ENCODE peak calls at places on chromosomes 7 and 10, in seven cellular contexts. J is transverse colon, Y is heart left ventricle, E is K562, O is HCT116, R is HL-60, C is esophagus squamous epithelium. N is an unnamed sample.

GRCh38 chr10:124341768-124342135 is 77.0 kb downstream of the OAT start:
- DNase-seq in J (no peak), Y (no peak), E (peak; percentile 15), O (no peak), R (peak; percentile 22), C (no peak), N (no peak)

GRCh38 chr10:34808789-34809745 is 6.0 kb downstream of the PARD3 start:
- DNase-seq in J (no peak), Y (no peak), E (no peak), O (no peak), R (no peak), C (no peak), N (no peak)

GRCh38 chr10:69869291-69869841 is 67.7 kb downstream of the COL13A1 start:
- DNase-seq in J (peak; percentile 79), Y (no peak), E (no peak), O (peak; percentile 56), R (no peak), C (no peak), N (no peak)

GRCh38 chr7:30179016-30179436 is 44.2 kb downstream of the MTURN start:
- DNase-seq in J (no peak), Y (no peak), E (no peak), O (no peak), R (no peak), C (no peak), N (no peak)

GRCh38 chr10:101214446-101215396 is 14.5 kb downstream of the LBX1 start:
- DNase-seq in J (peak; percentile 61), Y (peak; percentile 55), E (peak; percentile 73), O (peak; percentile 66), R (peak; percentile 38), C (no peak), N (no peak)

GRCh38 chr10:30463944-30464451 is 30.0 kb downstream of the MAP3K8 start:
- DNase-seq in J (no peak), Y (no peak), E (no peak), O (peak; percentile 31), R (no peak), C (no peak), N (no peak)

GRCh38 chr7:107152011-107152410 is 16.8 kb upstream of the HBP1 start:
- DNase-seq in J (no peak), Y (no peak), E (no peak), O (no peak), R (no peak), C (no peak), N (no peak)

GRCh38 chr7:45075871-45076796 is 12.6 kb downstream of the NACAD start:
- DNase-seq in J (no peak), Y (no peak), E (no peak), O (no peak), R (no peak), C (no peak), N (no peak)

GRCh38 chr10:38147686-38148085 is 53.5 kb downstream of the ZNF37A start:
- DNase-seq in J (no peak), Y (no peak), E (no peak), O (no peak), R (no peak), C (no peak), N (no peak)

GRCh38 chr7:36261019-36261754 is 108.1 kb downstream of the EEPD1 start:
- DNase-seq in J (no peak), Y (no peak), E (no peak), O (no peak), R (no peak), C (no peak), N (no peak)

GRCh38 chr7:25636168-25636567 is 407.9 kb upstream of the NPVF start:
- DNase-seq in J (no peak), Y (no peak), E (no peak), O (no peak), R (no peak), C (no peak), N (no peak)

GRCh38 chr7:12646139-12646538 is 41.3 kb upstream of the ARL4A start:
- DNase-seq in J (no peak), Y (no peak), E (peak; percentile 38), O (no peak), R (no peak), C (no peak), N (no peak)

GRCh38 chr10:97760461-97761257 is 11.1 kb downstream of the SFRP5 start:
- DNase-seq in J (no peak), Y (no peak), E (no peak), O (no peak), R (no peak), C (no peak), N (no peak)

GRCh38 chr7:55109384-55110167 is 90.8 kb downstream of the EGFR start:
- DNase-seq in J (no peak), Y (no peak), E (no peak), O (peak; percentile 88), R (no peak), C (no peak), N (no peak)

GRCh38 chr7:113100091-113100723 is 13.6 kb upstream of the GPR85 start:
- DNase-seq in J (no peak), Y (peak; percentile 77), E (peak; percentile 87), O (no peak), R (no peak), C (no peak), N (no peak)

GRCh38 chr10:36053271-36053670 is 411.2 kb upstream of the FZD8 start:
- DNase-seq in J (no peak), Y (no peak), E (no peak), O (no peak), R (no peak), C (no peak), N (no peak)

GRCh38 chr10:36048780-36049179 is 406.7 kb upstream of the FZD8 start:
- DNase-seq in J (no peak), Y (no peak), E (no peak), O (no peak), R (no peak), C (no peak), N (no peak)

GRCh38 chr10:36048236-36048635 is 406.1 kb upstream of the FZD8 start:
- DNase-seq in J (no peak), Y (no peak), E (no peak), O (no peak), R (no peak), C (no peak), N (no peak)
- H3K27me3 ChIP-seq in J (no peaks in the 10 kb centered on the region), Y (no peaks in the 10 kb centered on the region), E (no peaks in the 10 kb centered on the region), O (no peaks in the 10 kb centered on the region), R (no peaks in the 10 kb centered on the region), C (no peaks in the 10 kb centered on the region), N (no peaks in the 10 kb centered on the region)

DNA sequence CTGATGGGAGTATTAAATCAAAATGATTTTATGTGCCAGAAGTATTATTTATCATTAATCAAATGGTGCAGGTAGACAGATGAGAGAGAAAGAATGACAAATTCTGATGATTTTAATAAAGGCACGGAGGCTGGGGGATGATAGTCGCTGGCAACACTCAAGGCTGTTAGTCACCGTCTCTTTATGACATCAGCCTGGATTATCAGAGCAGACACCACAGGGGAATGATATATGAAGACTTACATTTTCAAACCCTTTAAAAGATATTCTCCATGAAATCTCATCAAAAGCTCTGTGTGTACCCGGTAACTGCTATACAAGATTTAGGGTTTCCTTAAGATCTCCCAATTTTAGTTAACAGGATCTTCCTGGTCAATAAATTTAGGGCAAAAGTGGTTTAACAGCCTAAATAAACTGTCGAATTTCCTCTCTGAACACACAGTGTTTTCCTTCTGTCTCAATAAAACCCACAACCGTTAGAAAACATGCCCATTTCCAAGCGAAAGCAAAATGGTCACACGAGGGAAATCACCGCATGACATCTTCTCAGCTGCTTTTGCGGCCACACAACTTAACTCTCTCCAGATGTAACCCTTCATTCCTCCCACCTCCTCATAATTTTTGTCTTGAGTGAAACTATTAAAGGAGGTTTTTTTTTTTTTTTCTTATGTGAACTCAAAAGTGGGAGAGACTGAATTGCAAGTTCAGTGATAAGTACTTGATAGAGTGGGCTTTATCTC is 133.2 kb upstream of the FAM171A1 start:
- DNase-seq in J (no peak), Y (no peak), E (peak; percentile 20), O (no peak), R (no peak), C (no peak), N (no peak)
- H3K27me3 ChIP-seq in J (peaks cover 3% of the 10 kb centered on the region), Y (no peaks in the 10 kb centered on the region), E (no peaks in the 10 kb centered on the region), O (peaks cover 51% of the 10 kb centered on the region), R (no peaks in the 10 kb centered on the region), C (no peaks in the 10 kb centered on the region), N (no peaks in the 10 kb centered on the region)

GRCh38 chr10:103498936-103499638 is 5.6 kb downstream of the NEURL1 start:
- DNase-seq in J (no peak), Y (no peak), E (no peak), O (no peak), R (no peak), C (no peak), N (no peak)
- H3K27me3 ChIP-seq in J (peaks cover 32% of the 10 kb centered on the region), Y (peaks cover 5% of the 10 kb centered on the region), E (peaks cover 51% of the 10 kb centered on the region), O (no peaks in the 10 kb centered on the region), R (peaks cover 29% of the 10 kb centered on the region), C (no peaks in the 10 kb centered on the region), N (peaks cover 12% of the 10 kb centered on the region)

DNA sequence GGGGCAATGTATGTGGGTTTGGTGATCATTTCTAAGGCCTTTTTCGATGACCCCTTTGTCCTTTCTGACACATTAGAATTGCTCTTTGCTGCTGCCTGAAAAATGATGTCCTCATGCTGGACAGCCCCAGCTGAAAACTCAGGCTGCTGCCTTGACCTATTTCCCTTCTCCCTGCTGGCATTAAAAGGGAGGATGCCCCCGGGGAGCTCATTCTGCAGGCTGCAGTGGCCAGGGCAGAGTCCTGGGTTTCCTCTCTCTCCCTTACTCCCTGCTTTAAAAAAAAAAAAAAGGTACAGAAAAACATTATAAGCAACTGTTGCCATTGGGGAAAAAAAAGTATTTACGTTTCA is 35.4 kb downstream of the LRRC4 start:
- DNase-seq in J (no peak), Y (no peak), E (no peak), O (no peak), R (no peak), C (no peak), N (no peak)
- H3K27me3 ChIP-seq in J (no peaks in the 10 kb centered on the region), Y (no peaks in the 10 kb centered on the region), E (no peaks in the 10 kb centered on the region), O (no peaks in the 10 kb centered on the region), R (no peaks in the 10 kb centered on the region), C (no peaks in the 10 kb centered on the region), N (no peaks in the 10 kb centered on the region)

GRCh38 chr7:155811560-155811894 is 736 bp downstream of the SHH start:
- DNase-seq in J (peak; percentile 55), Y (no peak), E (no peak), O (no peak), R (no peak), C (no peak), N (no peak)

GRCh38 chr7:155809332-155809946 is 2.8 kb downstream of the SHH start:
- DNase-seq in J (no peak), Y (no peak), E (no peak), O (no peak), R (no peak), C (no peak), N (no peak)

GRCh38 chr7:155809947-155810606 is 2.2 kb downstream of the SHH start:
- DNase-seq in J (no peak), Y (no peak), E (no peak), O (no peak), R (no peak), C (no peak), N (no peak)

GRCh38 chr7:155811895-155812761 is at the start of gene SHH:
- DNase-seq in J (no peak), Y (no peak), E (no peak), O (no peak), R (no peak), C (no peak), N (no peak)

GRCh38 chr7:155810607-155811559 is 1.4 kb downstream of the SHH start:
- DNase-seq in J (no peak), Y (no peak), E (no peak), O (no peak), R (no peak), C (no peak), N (no peak)
- H3K27me3 ChIP-seq in J (peaks cover 100% of the 10 kb centered on the region), Y (peaks cover 87% of the 10 kb centered on the region), E (peaks cover 84% of the 10 kb centered on the region), O (peaks cover 5% of the 10 kb centered on the region), R (peaks cover 75% of the 10 kb centered on the region), C (peaks cover 25% of the 10 kb centered on the region), N (peaks cover 78% of the 10 kb centered on the region)

GRCh38 chr10:1473874-1474273 is 263.5 kb downstream of the ADARB2 start:
- DNase-seq in J (no peak), Y (no peak), E (no peak), O (no peak), R (no peak), C (no peak), N (no peak)
- H3K27me3 ChIP-seq in J (no peaks in the 10 kb centered on the region), Y (no peaks in the 10 kb centered on the region), E (peaks cover 70% of the 10 kb centered on the region), O (peaks cover 10% of the 10 kb centered on the region), R (no peaks in the 10 kb centered on the region), C (no peaks in the 10 kb centered on the region), N (no peaks in the 10 kb centered on the region)

N was measured in iPS DF 6.9.